ENCODE peak calls at places on chromosome X, in eight cellular contexts. One of them, this sample, is unnamed. For H3K27me3, the result is how much of the 10 kb centered on the place peaks cover.

GRCh38 chrX:134548257-134548732 is 88.3 kb downstream of the HPRT1 start:
- DNase-seq in body of pancreas: no peak
- DNase-seq in MM.1S: peak
- DNase-seq in DND-41: peak
- DNase-seq in tibial nerve: no peak
- DNase-seq in IMR-90: no peak
- DNase-seq in dorsolateral prefrontal cortex: no peak
- DNase-seq in pancreas: no peak
- DNase-seq in this sample: no peak

GRCh38 chrX:21658152-21658737 is at the start of gene KLHL34:
- DNase-seq in body of pancreas: no peak
- DNase-seq in MM.1S: no peak
- DNase-seq in DND-41: no peak
- DNase-seq in tibial nerve: no peak
- DNase-seq in IMR-90: no peak
- DNase-seq in dorsolateral prefrontal cortex: no peak
- DNase-seq in pancreas: peak
- DNase-seq in this sample: no peak

GRCh38 chrX:46707274-46707965 is 51.5 kb downstream of the SLC9A7 start:
- DNase-seq in body of pancreas: no peak
- DNase-seq in MM.1S: no peak
- DNase-seq in DND-41: no peak
- DNase-seq in tibial nerve: no peak
- DNase-seq in IMR-90: no peak
- DNase-seq in dorsolateral prefrontal cortex: no peak
- DNase-seq in pancreas: no peak
- DNase-seq in this sample: no peak

GRCh38 chrX:152926279-152926678 is 28.4 kb downstream of the ZNF185 start:
- DNase-seq in body of pancreas: peak
- DNase-seq in MM.1S: peak
- DNase-seq in DND-41: peak
- DNase-seq in tibial nerve: peak
- DNase-seq in IMR-90: peak
- DNase-seq in dorsolateral prefrontal cortex: no peak
- DNase-seq in pancreas: peak
- DNase-seq in this sample: peak

GRCh38 chrX:30302957-30303356 is 6.2 kb downstream of the NR0B1 start:
- DNase-seq in body of pancreas: peak
- DNase-seq in MM.1S: no peak
- DNase-seq in DND-41: no peak
- DNase-seq in tibial nerve: peak
- DNase-seq in IMR-90: no peak
- DNase-seq in dorsolateral prefrontal cortex: peak
- DNase-seq in pancreas: no peak
- DNase-seq in this sample: no peak

GRCh38 chrX:46844913-46845312 is 8.1 kb downstream of the RP2 start:
- DNase-seq in body of pancreas: no peak
- DNase-seq in MM.1S: no peak
- DNase-seq in DND-41: no peak
- DNase-seq in tibial nerve: no peak
- DNase-seq in IMR-90: no peak
- DNase-seq in dorsolateral prefrontal cortex: no peak
- DNase-seq in pancreas: no peak
- DNase-seq in this sample: no peak

GRCh38 chrX:73581002-73581628 is 18.1 kb downstream of the CHIC1 start:
- DNase-seq in body of pancreas: no peak
- DNase-seq in MM.1S: no peak
- DNase-seq in DND-41: no peak
- DNase-seq in tibial nerve: no peak
- DNase-seq in IMR-90: no peak
- DNase-seq in dorsolateral prefrontal cortex: no peak
- DNase-seq in pancreas: no peak
- DNase-seq in this sample: no peak

GRCh38 chrX:135484636-135485289 is 35.7 kb upstream of the INTS6L start:
- DNase-seq in body of pancreas: no peak
- DNase-seq in MM.1S: peak
- DNase-seq in DND-41: peak
- DNase-seq in tibial nerve: peak
- DNase-seq in IMR-90: peak
- DNase-seq in dorsolateral prefrontal cortex: no peak
- DNase-seq in pancreas: no peak
- DNase-seq in this sample: no peak

GRCh38 chrX:109785053-109785452 is 52.0 kb upstream of the ACSL4 start:
- DNase-seq in body of pancreas: no peak
- DNase-seq in MM.1S: no peak
- DNase-seq in DND-41: no peak
- DNase-seq in tibial nerve: no peak
- DNase-seq in IMR-90: no peak
- DNase-seq in dorsolateral prefrontal cortex: no peak
- DNase-seq in pancreas: no peak
- DNase-seq in this sample: no peak

GRCh38 chrX:19846995-19847790 is 40.2 kb downstream of the SH3KBP1 start:
- DNase-seq in body of pancreas: no peak
- DNase-seq in MM.1S: peak
- DNase-seq in DND-41: peak
- DNase-seq in tibial nerve: peak
- DNase-seq in IMR-90: peak
- DNase-seq in dorsolateral prefrontal cortex: no peak
- DNase-seq in pancreas: no peak
- DNase-seq in this sample: peak

GRCh38 chrX:103453655-103454054 is 65.6 kb downstream of the RAB40A start:
- DNase-seq in body of pancreas: no peak
- DNase-seq in MM.1S: no peak
- DNase-seq in DND-41: no peak
- DNase-seq in tibial nerve: no peak
- DNase-seq in IMR-90: peak
- DNase-seq in dorsolateral prefrontal cortex: no peak
- DNase-seq in pancreas: no peak
- DNase-seq in this sample: no peak

GRCh38 chrX:150664290-150664689 is 28.9 kb upstream of the MTMR1 start:
- DNase-seq in body of pancreas: peak
- DNase-seq in MM.1S: no peak
- DNase-seq in DND-41: no peak
- DNase-seq in tibial nerve: no peak
- DNase-seq in IMR-90: no peak
- DNase-seq in dorsolateral prefrontal cortex: no peak
- DNase-seq in pancreas: peak
- DNase-seq in this sample: no peak

DNA sequence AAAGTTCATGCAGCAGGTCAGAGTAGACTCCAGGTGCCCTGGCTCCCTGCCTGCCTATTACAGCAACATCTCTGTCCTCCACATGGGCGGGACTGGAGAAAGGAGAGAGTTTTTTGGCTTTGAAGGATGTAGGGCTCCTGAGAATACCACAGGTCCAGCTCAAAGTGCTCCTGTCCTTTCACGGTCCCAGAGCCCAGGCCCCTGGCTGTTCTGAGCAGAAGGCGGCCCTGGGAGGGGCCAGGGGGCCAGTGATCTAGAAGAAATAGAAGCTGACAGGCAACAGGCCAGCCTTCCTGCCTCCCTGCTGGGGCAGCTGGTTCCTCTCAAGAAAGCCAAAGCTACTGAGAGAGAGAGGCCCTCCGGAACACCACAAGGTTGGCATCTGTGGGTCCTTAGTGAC is 929 bp upstream of the IQSEC2 start:
- DNase-seq in body of pancreas: no peak
- DNase-seq in MM.1S: no peak
- DNase-seq in DND-41: no peak
- DNase-seq in tibial nerve: no peak
- DNase-seq in IMR-90: no peak
- DNase-seq in dorsolateral prefrontal cortex: no peak
- DNase-seq in pancreas: no peak
- DNase-seq in this sample: peak
- H3K27ac ChIP-seq in body of pancreas: no peak
- H3K27ac ChIP-seq in MM.1S: no peak
- H3K27ac ChIP-seq in DND-41: no peak
- H3K27ac ChIP-seq in tibial nerve: no peak
- H3K27ac ChIP-seq in IMR-90: no peak
- H3K27ac ChIP-seq in dorsolateral prefrontal cortex: no peak
- H3K27ac ChIP-seq in pancreas: no peak
- H3K27ac ChIP-seq in this sample: peak

GRCh38 chrX:55072286-55072685 is 2.5 kb upstream of the PAGE2B start:
- DNase-seq in body of pancreas: no peak
- DNase-seq in MM.1S: no peak
- DNase-seq in DND-41: no peak
- DNase-seq in tibial nerve: no peak
- DNase-seq in IMR-90: no peak
- DNase-seq in dorsolateral prefrontal cortex: no peak
- DNase-seq in pancreas: no peak
- DNase-seq in this sample: no peak
- H3K27me3 ChIP-seq in body of pancreas: under half
- H3K27me3 ChIP-seq in MM.1S: under half
- H3K27me3 ChIP-seq in DND-41: under half
- H3K27me3 ChIP-seq in tibial nerve: under half
- H3K27me3 ChIP-seq in IMR-90: under half
- H3K27me3 ChIP-seq in dorsolateral prefrontal cortex: under half
- H3K27me3 ChIP-seq in pancreas: under half
- H3K27me3 ChIP-seq in this sample: under half

DNA sequence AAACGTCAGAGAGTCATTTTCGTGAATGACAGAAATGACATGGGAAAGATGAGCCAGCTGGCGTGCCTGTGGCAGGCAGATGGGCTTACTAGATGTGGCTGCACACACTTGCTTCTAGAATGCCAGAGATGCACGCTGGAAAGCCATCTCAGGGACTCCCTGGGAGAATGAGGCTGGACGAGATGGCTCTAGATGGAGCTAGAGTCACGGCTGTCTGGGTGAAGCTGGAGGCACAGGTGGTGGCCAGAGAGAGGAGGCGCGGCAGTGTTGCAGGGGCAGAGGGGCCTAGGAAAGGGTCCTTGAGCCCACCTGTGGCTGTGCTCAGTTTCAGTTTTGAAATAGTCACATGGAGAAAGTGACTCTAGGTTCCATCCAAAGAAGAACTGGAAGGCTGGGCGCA is 26.0 kb downstream of the TKTL1 start:
- DNase-seq in body of pancreas: peak
- DNase-seq in MM.1S: peak
- DNase-seq in DND-41: no peak
- DNase-seq in tibial nerve: no peak
- DNase-seq in IMR-90: no peak
- DNase-seq in dorsolateral prefrontal cortex: no peak
- DNase-seq in pancreas: no peak
- DNase-seq in this sample: no peak
- TF ChIP-seq CTCF in body of pancreas: no peak
- TF ChIP-seq CTCF in MM.1S: peak
- TF ChIP-seq CTCF in DND-41: no peak
- TF ChIP-seq CTCF in tibial nerve: no peak
- TF ChIP-seq CTCF in IMR-90: peak
- TF ChIP-seq CTCF in dorsolateral prefrontal cortex: no peak
- TF ChIP-seq CTCF in pancreas: no peak
- TF ChIP-seq CTCF in this sample: no peak

GRCh38 chrX:136850441-136851175 is 29.9 kb downstream of the RBMX start:
- DNase-seq in body of pancreas: no peak
- DNase-seq in MM.1S: no peak
- DNase-seq in DND-41: no peak
- DNase-seq in tibial nerve: no peak
- DNase-seq in IMR-90: no peak
- DNase-seq in dorsolateral prefrontal cortex: no peak
- DNase-seq in pancreas: no peak
- DNase-seq in this sample: no peak
- H3K27ac ChIP-seq in body of pancreas: no peak
- H3K27ac ChIP-seq in MM.1S: no peak
- H3K27ac ChIP-seq in DND-41: no peak
- H3K27ac ChIP-seq in tibial nerve: no peak
- H3K27ac ChIP-seq in IMR-90: peak
- H3K27ac ChIP-seq in dorsolateral prefrontal cortex: no peak
- H3K27ac ChIP-seq in pancreas: no peak
- H3K27ac ChIP-seq in this sample: no peak

DNA sequence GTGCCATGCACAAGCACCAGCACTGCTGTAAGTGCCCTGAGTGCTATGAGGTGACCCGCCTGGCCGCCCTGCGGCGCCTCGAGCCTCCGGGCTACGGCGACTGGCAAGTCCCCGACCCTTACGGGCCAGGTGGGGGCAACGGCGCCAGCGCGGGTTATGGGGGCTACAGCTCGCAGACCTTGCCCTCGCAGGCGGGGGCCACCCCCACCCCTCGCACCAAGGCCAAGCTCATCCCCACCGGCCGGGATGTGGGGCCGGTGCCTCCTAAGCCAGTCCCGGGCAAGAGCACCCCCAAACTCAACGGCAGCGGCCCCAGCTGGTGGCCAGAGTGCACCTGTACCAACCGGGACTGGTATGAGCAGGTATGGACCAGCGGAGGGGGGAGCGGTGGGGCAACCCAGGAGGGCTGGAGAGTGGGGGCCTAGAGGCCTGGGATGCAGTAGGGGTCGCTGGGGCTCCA is 592 bp downstream of the DLG3 start:
- DNase-seq in body of pancreas: no peak
- DNase-seq in MM.1S: no peak
- DNase-seq in DND-41: no peak
- DNase-seq in tibial nerve: no peak
- DNase-seq in IMR-90: no peak
- DNase-seq in dorsolateral prefrontal cortex: no peak
- DNase-seq in pancreas: no peak
- DNase-seq in this sample: no peak
- H3K27me3 ChIP-seq in body of pancreas: under half
- H3K27me3 ChIP-seq in MM.1S: under half
- H3K27me3 ChIP-seq in DND-41: under half
- H3K27me3 ChIP-seq in tibial nerve: under half
- H3K27me3 ChIP-seq in IMR-90: under half
- H3K27me3 ChIP-seq in dorsolateral prefrontal cortex: under half
- H3K27me3 ChIP-seq in pancreas: under half
- H3K27me3 ChIP-seq in this sample: under half

GRCh38 chrX:72129661-72130060 is 2.1 kb downstream of the RTL5 start:
- DNase-seq in body of pancreas: no peak
- DNase-seq in MM.1S: no peak
- DNase-seq in DND-41: no peak
- DNase-seq in tibial nerve: no peak
- DNase-seq in IMR-90: no peak
- DNase-seq in dorsolateral prefrontal cortex: no peak
- DNase-seq in pancreas: no peak
- DNase-seq in this sample: no peak

GRCh38 chrX:72127332-72127731 is 4.4 kb downstream of the RTL5 start:
- DNase-seq in body of pancreas: no peak
- DNase-seq in MM.1S: no peak
- DNase-seq in DND-41: no peak
- DNase-seq in tibial nerve: no peak
- DNase-seq in IMR-90: no peak
- DNase-seq in dorsolateral prefrontal cortex: no peak
- DNase-seq in pancreas: no peak
- DNase-seq in this sample: no peak

GRCh38 chrX:72130156-72130761 is 1.5 kb downstream of the RTL5 start:
- DNase-seq in body of pancreas: no peak
- DNase-seq in MM.1S: no peak
- DNase-seq in DND-41: no peak
- DNase-seq in tibial nerve: no peak
- DNase-seq in IMR-90: no peak
- DNase-seq in dorsolateral prefrontal cortex: no peak
- DNase-seq in pancreas: no peak
- DNase-seq in this sample: no peak

GRCh38 chrX:72128183-72128834 is 3.4 kb downstream of the RTL5 start:
- DNase-seq in body of pancreas: no peak
- DNase-seq in MM.1S: no peak
- DNase-seq in DND-41: no peak
- DNase-seq in tibial nerve: no peak
- DNase-seq in IMR-90: no peak
- DNase-seq in dorsolateral prefrontal cortex: no peak
- DNase-seq in pancreas: no peak
- DNase-seq in this sample: no peak

GRCh38 chrX:72128881-72129280 is 2.8 kb downstream of the RTL5 start:
- DNase-seq in body of pancreas: no peak
- DNase-seq in MM.1S: no peak
- DNase-seq in DND-41: peak
- DNase-seq in tibial nerve: no peak
- DNase-seq in IMR-90: no peak
- DNase-seq in dorsolateral prefrontal cortex: no peak
- DNase-seq in pancreas: no peak
- DNase-seq in this sample: no peak
- TF ChIP-seq CTCF in body of pancreas: no peak
- TF ChIP-seq CTCF in MM.1S: peak
- TF ChIP-seq CTCF in DND-41: peak
- TF ChIP-seq CTCF in tibial nerve: no peak
- TF ChIP-seq CTCF in IMR-90: peak
- TF ChIP-seq CTCF in dorsolateral prefrontal cortex: peak
- TF ChIP-seq CTCF in pancreas: no peak
- TF ChIP-seq CTCF in this sample: no peak

This sample was measured in ovary.